ENCODE peak calls at places on chromosomes 2 and 18, in nine cellular contexts. S is fibroblast of lung, E is HepG2, D is spleen, M is bronchial epithelial cell, J is transverse colon, Z is IMR-90, O is heart right ventricle, C is K562. G is an unnamed sample. For H3K27me3 and H3K36me3, the result is how much of the 10 kb centered on the place peaks cover.

GRCh38 chr2:189641565-189641964 is 19.7 kb upstream of the ASNSD1 start:
- DNase-seq in O (no peak), E (no peak), S (no peak), J (no peak), D (no peak), M (peak), Z (peak), C (no peak), G (no peak)

GRCh38 chr2:36949845-36950244 is 16.5 kb downstream of the STRN start:
- DNase-seq in J (no peak), S (no peak), C (no peak), O (no peak), M (no peak), E (no peak), D (no peak), Z (no peak), G (no peak)

GRCh38 chr18:4181882-4182568 is 273.1 kb downstream of the DLGAP1 start:
- DNase-seq in S (no peak), Z (no peak), C (no peak), E (peak), M (no peak), O (no peak), D (no peak), J (no peak), G (no peak)

GRCh38 chr2:95330939-95331338 is 33.8 kb downstream of the KCNIP3 start:
- DNase-seq in Z (no peak), J (no peak), E (no peak), S (no peak), O (peak), C (no peak), M (no peak), D (peak), G (no peak)

GRCh38 chr2:134361648-134362047 is 107.8 kb downstream of the MGAT5 start:
- DNase-seq in E (peak), S (no peak), J (no peak), C (no peak), D (no peak), O (no peak), Z (no peak), M (no peak), G (no peak)

GRCh38 chr2:98915751-98916358 is 20.2 kb downstream of the CRACDL start:
- DNase-seq in Z (peak), E (no peak), C (no peak), S (peak), D (no peak), M (peak), J (no peak), O (no peak), G (no peak)

GRCh38 chr2:12334289-12335003 is 382.3 kb upstream of the TRIB2 start:
- DNase-seq in J (no peak), E (no peak), S (no peak), Z (no peak), O (no peak), C (no peak), D (no peak), M (no peak), G (no peak)

GRCh38 chr2:113863166-113863565 is 26.7 kb upstream of the ACTR3 start:
- DNase-seq in J (no peak), M (no peak), O (no peak), C (no peak), D (no peak), S (no peak), Z (no peak), E (no peak), G (no peak)

GRCh38 chr2:143974262-143974661 is 545.7 kb downstream of the ZEB2 start:
- DNase-seq in S (peak), D (no peak), J (no peak), Z (peak), O (no peak), C (no peak), M (peak), E (no peak), G (no peak)

GRCh38 chr2:14673351-14673875 is 40.9 kb downstream of the LRATD1 start:
- DNase-seq in Z (no peak), C (no peak), M (no peak), E (no peak), O (no peak), S (no peak), J (no peak), D (no peak), G (no peak)

GRCh38 chr2:237511885-237512405 is 24.9 kb downstream of the MLPH start:
- DNase-seq in J (no peak), S (no peak), E (no peak), Z (no peak), D (no peak), O (no peak), C (no peak), M (no peak), G (no peak)

GRCh38 chr2:226080323-226080722 is 680.8 kb downstream of the NYAP2 start:
- DNase-seq in C (no peak), E (no peak), S (peak), Z (peak), O (no peak), M (peak), J (no peak), D (no peak), G (no peak)

GRCh38 chr2:159083601-159084000 is 115.2 kb downstream of the TANC1 start:
- DNase-seq in J (no peak), O (no peak), Z (peak), C (no peak), D (no peak), S (no peak), E (peak), M (peak), G (no peak)

GRCh38 chr2:46010925-46011490 is 286.2 kb upstream of the EPAS1 start:
- DNase-seq in M (peak), J (no peak), C (no peak), S (peak), Z (peak), E (peak), D (no peak), O (no peak), G (no peak)

GRCh38 chr2:207149253-207150213 is 16.2 kb downstream of the KLF7 start:
- DNase-seq in J (no peak), O (peak), M (no peak), S (no peak), D (no peak), Z (peak), C (no peak), E (no peak), G (no peak)

GRCh38 chr2:199962203-199962602 is 6.8 kb downstream of the MAIP1 start:
- DNase-seq in C (no peak), J (no peak), O (no peak), S (no peak), M (no peak), E (no peak), Z (no peak), D (no peak), G (no peak)

GRCh38 chr2:26905341-26906198 is 57.6 kb downstream of the DPYSL5 start:
- DNase-seq in M (no peak), Z (no peak), C (no peak), D (no peak), O (no peak), J (peak), S (no peak), E (no peak), G (no peak)

GRCh38 chr18:45723921-45724320 is at the start of gene SLC14A1:
- DNase-seq in O (no peak), S (no peak), Z (no peak), D (no peak), C (no peak), J (no peak), E (no peak), M (no peak), G (no peak)

GRCh38 chr2:28366496-28367282 is 26.0 kb upstream of the FOSL2 start:
- DNase-seq in Z (no peak), O (no peak), C (peak), M (no peak), E (no peak), D (peak), J (peak), S (peak), G (no peak)

GRCh38 chr18:49168970-49169619 is 218.3 kb upstream of the SMAD7 start:
- DNase-seq in E (peak), C (no peak), O (no peak), D (no peak), J (peak), S (no peak), Z (no peak), M (peak), G (no peak)

GRCh38 chr2:156673271-156673615 is 237.1 kb downstream of the GPD2 start:
- DNase-seq in M (no peak), J (no peak), C (no peak), O (no peak), E (no peak), S (no peak), Z (no peak), D (no peak), G (no peak)

GRCh38 chr18:76658627-76659026 is 163.6 kb upstream of the ZNF516 start:
- DNase-seq in M (no peak), D (no peak), E (no peak), J (no peak), C (peak), S (no peak), O (no peak), Z (no peak), G (no peak)

GRCh38 chr2:106969777-106970176 is 83.8 kb upstream of the ST6GAL2 start:
- DNase-seq in M (no peak), Z (no peak), J (no peak), O (no peak), D (no peak), C (no peak), S (no peak), E (no peak), G (no peak)

GRCh38 chr18:55351220-55351619 is 236.8 kb downstream of the TCF4 start:
- DNase-seq in O (no peak), J (no peak), E (no peak), D (no peak), S (no peak), C (no peak), Z (peak), M (no peak), G (no peak)

GRCh38 chr2:170022692-170023091 is 155.3 kb upstream of the MYO3B start:
- DNase-seq in C (no peak), S (peak), J (no peak), Z (peak), E (no peak), O (no peak), M (peak), D (no peak), G (peak)

GRCh38 chr2:74497777-74498499 is 1.5 kb downstream of the LBX2 start:
- DNase-seq in E (no peak), C (no peak), J (peak), M (no peak), Z (no peak), D (peak), O (peak), S (no peak), G (no peak)

GRCh38 chr2:68190991-68191731 is 33.5 kb downstream of the PNO1 start:
- DNase-seq in J (no peak), E (peak), O (no peak), S (peak), C (no peak), Z (peak), D (no peak), M (peak), G (peak)

GRCh38 chr2:235002198-235003095 is 50.6 kb downstream of the SH3BP4 start:
- DNase-seq in D (no peak), Z (peak), M (peak), S (peak), E (peak), C (no peak), O (no peak), J (no peak), G (peak)

GRCh38 chr2:10059552-10060335 is 16.4 kb downstream of the KLF11 start:
- DNase-seq in S (no peak), E (no peak), M (no peak), J (no peak), Z (no peak), O (no peak), C (no peak), D (peak), G (no peak)

GRCh38 chr2:5932556-5933469 is 240.6 kb downstream of the SOX11 start:
- DNase-seq in O (peak), E (no peak), D (no peak), J (no peak), S (no peak), Z (no peak), C (no peak), M (no peak), G (no peak)

GRCh38 chr18:32707153-32707552 is 65.7 kb downstream of the KLHL14 start:
- DNase-seq in Z (no peak), M (peak), C (no peak), S (no peak), J (no peak), D (no peak), O (no peak), E (no peak), G (no peak)

GRCh38 chr2:169775765-169776482 is 22.7 kb upstream of the SSB start:
- DNase-seq in D (no peak), Z (peak), J (no peak), C (no peak), E (no peak), O (no peak), M (peak), S (peak), G (no peak)

GRCh38 chr2:197158591-197159550 is 151.7 kb downstream of the ANKRD44 start:
- DNase-seq in J (no peak), M (peak), O (no peak), E (peak), D (no peak), Z (peak), S (no peak), C (no peak), G (no peak)

GRCh38 chr18:45566025-45566740 is 49.1 kb upstream of the SLC14A2 start:
- DNase-seq in S (peak), O (peak), M (peak), D (no peak), J (no peak), C (no peak), E (no peak), Z (peak), G (no peak)

DNA sequence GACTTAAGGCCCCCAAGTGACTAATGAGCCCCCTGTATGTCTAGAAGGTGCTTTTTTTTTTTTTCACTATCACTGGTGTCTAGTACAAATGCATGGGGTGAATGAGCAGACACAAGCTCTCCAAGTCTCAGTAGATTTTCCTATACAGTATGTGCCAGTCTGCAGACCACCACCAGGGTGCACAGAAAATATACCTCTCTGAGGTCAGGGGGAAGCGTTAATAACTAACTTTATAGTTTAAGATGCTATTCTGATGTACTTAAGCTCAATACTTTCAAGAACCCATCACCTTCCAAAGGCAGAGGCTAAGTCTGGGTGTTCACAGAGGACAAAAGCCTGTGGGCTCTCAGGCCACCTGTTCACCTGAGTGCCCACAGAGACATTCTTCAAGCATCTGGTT is 534.8 kb downstream of the TNS1 start:
- DNase-seq in J (no peak), D (no peak), S (no peak), O (no peak), M (no peak), C (no peak), Z (no peak), E (no peak), G (no peak)
- TF ChIP-seq CTCF in J (no peak), D (no peak), S (no peak), O (no peak), M (no peak), C (no peak), Z (no peak), E (no peak), G (no peak)

GRCh38 chr2:15786003-15786654 is 154.2 kb upstream of the MYCN start:
- DNase-seq in Z (no peak), D (peak), M (no peak), O (no peak), S (no peak), J (no peak), E (no peak), C (no peak), G (no peak)
- H3K27me3 ChIP-seq in Z (under half), D (under half), M (under half), O (under half), S (under half), J (under half), E (under half), C (half or more), G (under half)

DNA sequence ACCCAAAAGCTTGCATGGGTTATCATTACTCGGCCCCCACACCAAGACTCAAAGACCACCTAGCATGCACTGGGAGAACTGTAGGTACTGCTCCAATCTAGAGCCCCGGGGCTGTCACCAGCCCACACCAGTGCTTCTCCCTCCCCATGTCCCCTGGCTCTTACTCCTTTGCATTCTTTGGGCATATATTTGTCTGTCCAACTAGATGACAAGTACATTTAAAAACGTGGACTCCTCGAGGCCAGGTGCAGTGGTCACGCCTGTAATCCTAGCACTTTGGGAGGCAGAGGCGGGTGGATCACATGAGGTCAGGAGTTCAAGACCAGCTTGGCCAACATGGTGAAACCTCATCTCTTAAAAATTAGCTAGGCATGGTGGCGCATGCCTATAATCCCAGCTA is 7.8 kb downstream of the AFG3L2 start:
- DNase-seq in M (no peak), C (no peak), Z (no peak), D (no peak), S (no peak), E (no peak), O (no peak), J (no peak), G (no peak)
- H3K36me3 ChIP-seq in M (under half), C (half or more), Z (under half), D (half or more), S (under half), E (half or more), O (under half), J (under half), G (under half)

GRCh38 chr2:61898810-61899209 is 6.7 kb upstream of the COMMD1 start:
- DNase-seq in S (peak), E (peak), Z (peak), O (no peak), J (no peak), D (no peak), C (no peak), M (peak), G (no peak)
- TF ChIP-seq CTCF in S (peak), E (peak), Z (peak), O (peak), J (no peak), D (no peak), C (peak), M (peak), G (peak)

GRCh38 chr18:23887493-23887892 is 127.1 kb upstream of the TTC39C start:
- DNase-seq in Z (peak), D (no peak), C (no peak), E (no peak), S (peak), M (no peak), J (no peak), O (no peak), G (no peak)
- H3K27me3 ChIP-seq in Z (under half), D (under half), C (under half), E (under half), S (under half), M (under half), J (under half), O (under half), G (under half)

DNA sequence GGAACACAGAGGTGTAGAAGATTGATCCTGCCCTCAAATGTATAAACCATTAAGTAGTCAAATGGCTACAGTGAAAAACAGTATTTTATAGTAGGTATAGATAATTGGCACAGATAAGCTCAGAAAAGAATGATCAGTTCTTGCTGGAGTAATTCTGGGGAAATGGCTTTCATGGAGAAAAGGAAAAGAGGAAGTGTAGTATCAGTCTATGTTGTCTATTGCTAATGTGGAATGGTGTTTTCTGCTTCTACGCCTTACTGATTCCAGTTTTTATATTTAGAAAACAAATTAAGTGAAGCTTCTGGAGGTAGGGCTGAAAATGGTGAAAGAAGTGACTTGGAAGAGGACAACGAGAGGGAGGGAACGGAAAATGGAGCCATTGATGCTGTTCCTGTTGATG is 22.2 kb downstream of the ZC3H15 start:
- DNase-seq in S (no peak), Z (no peak), D (no peak), J (no peak), O (no peak), C (no peak), E (no peak), M (no peak), G (no peak)
- H3K36me3 ChIP-seq in S (under half), Z (under half), D (half or more), J (half or more), O (half or more), C (half or more), E (half or more), M (under half), G (under half)

G was measured in kidney epithelial cell.